ENCODE peak calls at places on chromosomes 12 and 14, in eight cellular contexts. D is hepatocyte, B is heart left ventricle, C is right lobe of liver, Y is tibial artery, A is body of pancreas, L is OCI-LY7, K is BE2C. U is an unnamed sample.
A peak's percentile ranks its signal among the peaks of the same experiment; 100 is the strongest.

GRCh38 chr12:124754949-124755800 is 108.5 kb downstream of the SCARB1 start:
- DNase-seq in Y (peak; percentile 95), C (peak; percentile 81), A (peak; percentile 68), L (no peak), K (no peak), B (peak; percentile 86), D (peak; percentile 70), U (no peak)

GRCh38 chr14:21987937-21988336 is 314.3 kb upstream of the OR4E1 start:
- DNase-seq in B (no peak), Y (no peak), K (peak; percentile 16), A (no peak), L (peak; percentile 50), D (peak; percentile 77), C (no peak), U (no peak)

GRCh38 chr14:92794547-92794941 is 439 bp downstream of the GOLGA5 start:
- DNase-seq in C (no peak), L (no peak), K (peak; percentile 51), B (peak; percentile 16), D (peak; percentile 34), A (no peak), Y (no peak), U (no peak)

GRCh38 chr12:45879363-45879895 is 110.9 kb downstream of the SCAF11 start:
- DNase-seq in C (no peak), Y (no peak), L (no peak), D (no peak), K (no peak), B (no peak), A (no peak), U (no peak)

GRCh38 chr14:105187935-105188524 is 6.9 kb upstream of the NUDT14 start:
- DNase-seq in L (no peak), D (no peak), K (no peak), C (no peak), A (peak; percentile 81), Y (no peak), B (no peak), U (no peak)

GRCh38 chr12:55706840-55707671 is 648 bp downstream of the ITGA7 start:
- DNase-seq in D (peak; percentile 56), Y (peak; percentile 77), B (no peak), L (no peak), K (no peak), C (no peak), A (no peak), U (no peak)

GRCh38 chr14:105064001-105064400 is 1.2 kb downstream of the GPR132 start:
- DNase-seq in C (no peak), D (no peak), B (no peak), A (no peak), L (no peak), Y (no peak), K (no peak), U (no peak)

GRCh38 chr14:68232643-68233055 is 413.1 kb downstream of the RAD51B start:
- DNase-seq in B (peak; percentile 78), L (no peak), K (no peak), Y (peak; percentile 75), C (no peak), A (peak; percentile 78), D (peak; percentile 84), U (peak; percentile 85)

GRCh38 chr12:131220007-131220685 is 266.4 kb downstream of the ADGRD1 start:
- DNase-seq in K (no peak), D (no peak), A (no peak), L (no peak), C (no peak), B (no peak), Y (peak; percentile 28), U (no peak)

GRCh38 chr12:109736552-109737108 is 23.0 kb downstream of the FAM222A start:
- DNase-seq in C (peak; percentile 47), Y (peak; percentile 58), B (peak; percentile 18), A (peak; percentile 47), D (peak; percentile 87), L (no peak), K (peak; percentile 72), U (peak; percentile 56)

GRCh38 chr12:121915841-121916321 is 2.5 kb upstream of the CFAP251 start:
- DNase-seq in A (no peak), D (no peak), B (no peak), K (no peak), C (no peak), L (no peak), Y (no peak), U (no peak)

GRCh38 chr12:80838708-80839107 is 99.0 kb downstream of the LIN7A start:
- DNase-seq in B (no peak), A (no peak), Y (no peak), K (no peak), D (no peak), L (no peak), C (no peak), U (no peak)

GRCh38 chr14:96090441-96091148 is 51.4 kb downstream of the C14orf132 start:
- DNase-seq in L (no peak), A (peak; percentile 66), D (peak; percentile 70), B (peak; percentile 86), Y (peak; percentile 72), C (peak; percentile 42), K (peak; percentile 99), U (peak; percentile 41)

GRCh38 chr14:22419620-22420019 is 169.4 kb downstream of the DAD1 start:
- DNase-seq in A (no peak), L (no peak), K (no peak), B (no peak), D (no peak), Y (no peak), C (no peak), U (no peak)

GRCh38 chr12:77947326-77947725 is 116.6 kb downstream of the NAV3 start:
- DNase-seq in K (no peak), B (no peak), D (peak; percentile 8), A (no peak), C (no peak), L (no peak), Y (no peak), U (no peak)

GRCh38 chr14:73740921-73741326 is 26.7 kb upstream of the PNMA1 start:
- DNase-seq in A (peak; percentile 90), K (no peak), B (no peak), L (no peak), Y (peak; percentile 92), C (peak; percentile 91), D (peak; percentile 71), U (peak; percentile 91)

GRCh38 chr14:68886109-68886434 is 93.0 kb downstream of the ACTN1 start:
- DNase-seq in Y (peak; percentile 59), A (no peak), C (no peak), B (no peak), D (no peak), L (no peak), K (no peak), U (peak; percentile 24)

GRCh38 chr12:66314278-66314677 is 12.0 kb downstream of the HELB start:
- DNase-seq in L (no peak), B (no peak), Y (no peak), A (no peak), K (no peak), D (no peak), C (no peak), U (no peak)
- H3K4me1 ChIP-seq in L (no peaks in the 10 kb centered on the region), B (no peaks in the 10 kb centered on the region), Y (no peaks in the 10 kb centered on the region), A (no peaks in the 10 kb centered on the region), K (peaks cover 4% of the 10 kb centered on the region), D (no peaks in the 10 kb centered on the region), C (no peaks in the 10 kb centered on the region), U (no peaks in the 10 kb centered on the region)

GRCh38 chr14:72270341-72270740 is 338.1 kb downstream of the RGS6 start:
- DNase-seq in K (no peak), C (no peak), B (no peak), A (no peak), D (no peak), Y (no peak), L (no peak), U (no peak)

GRCh38 chr14:72275242-72275641 is 343.0 kb downstream of the RGS6 start:
- DNase-seq in A (no peak), B (no peak), Y (no peak), C (no peak), K (no peak), D (no peak), L (no peak), U (no peak)
- TF ChIP-seq CTCF in A (no peak), B (no peak), Y (no peak), C (no peak), K (no peak), D (no peak), L (no peak), U (no peak)

DNA sequence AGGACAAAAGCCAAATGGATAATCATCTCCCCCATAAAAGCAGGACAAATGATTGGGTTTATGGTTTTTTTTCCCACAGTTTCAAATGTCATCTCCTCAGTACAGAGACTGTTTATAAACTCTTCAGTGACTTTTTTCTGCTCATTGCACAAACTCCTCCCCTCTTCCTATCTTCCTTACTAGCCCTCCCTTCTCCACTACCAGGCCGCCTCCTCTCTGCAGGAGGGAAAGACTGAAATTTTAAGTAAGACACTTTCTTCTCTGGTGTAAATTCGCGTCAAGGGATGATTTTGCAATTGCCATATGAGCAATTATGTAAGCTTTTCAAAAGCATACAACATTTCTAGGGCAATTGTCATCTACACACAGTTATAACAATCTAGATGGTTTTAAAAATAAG is 37.0 kb downstream of the BTG1 start:
- DNase-seq in Y (no peak), K (peak; percentile 26), A (no peak), B (peak; percentile 13), D (peak; percentile 10), C (no peak), L (no peak), U (no peak)
- H3K4me3 ChIP-seq in Y (no peak overlapping the region), K (peak overlapping the region; percentile 1), A (no peak overlapping the region), B (no peak overlapping the region), D (no peak overlapping the region), C (no peak overlapping the region), L (no peak overlapping the region), U (no peak overlapping the region)

GRCh38 chr12:57147641-57147944 is 174 bp upstream of the LRP1-AS start:
- DNase-seq in Y (no peak), C (no peak), B (no peak), D (peak; percentile 74), L (no peak), A (no peak), K (no peak), U (no peak)

GRCh38 chr12:57148469-57149308 is 1.3 kb upstream of the LRP1-AS start:
- DNase-seq in Y (peak; percentile 90), A (peak; percentile 32), D (peak; percentile 68), C (peak; percentile 87), B (peak; percentile 57), K (no peak), L (no peak), U (no peak)

GRCh38 chr12:57146925-57147640 is at the start of gene LRP1-AS:
- DNase-seq in L (no peak), B (no peak), A (no peak), K (no peak), C (no peak), D (peak; percentile 83), Y (no peak), U (no peak)

GRCh38 chr12:57150400-57150799 is 3.0 kb upstream of the LRP1-AS start:
- DNase-seq in K (no peak), D (no peak), B (no peak), C (no peak), Y (no peak), A (no peak), L (no peak), U (no peak)

DNA sequence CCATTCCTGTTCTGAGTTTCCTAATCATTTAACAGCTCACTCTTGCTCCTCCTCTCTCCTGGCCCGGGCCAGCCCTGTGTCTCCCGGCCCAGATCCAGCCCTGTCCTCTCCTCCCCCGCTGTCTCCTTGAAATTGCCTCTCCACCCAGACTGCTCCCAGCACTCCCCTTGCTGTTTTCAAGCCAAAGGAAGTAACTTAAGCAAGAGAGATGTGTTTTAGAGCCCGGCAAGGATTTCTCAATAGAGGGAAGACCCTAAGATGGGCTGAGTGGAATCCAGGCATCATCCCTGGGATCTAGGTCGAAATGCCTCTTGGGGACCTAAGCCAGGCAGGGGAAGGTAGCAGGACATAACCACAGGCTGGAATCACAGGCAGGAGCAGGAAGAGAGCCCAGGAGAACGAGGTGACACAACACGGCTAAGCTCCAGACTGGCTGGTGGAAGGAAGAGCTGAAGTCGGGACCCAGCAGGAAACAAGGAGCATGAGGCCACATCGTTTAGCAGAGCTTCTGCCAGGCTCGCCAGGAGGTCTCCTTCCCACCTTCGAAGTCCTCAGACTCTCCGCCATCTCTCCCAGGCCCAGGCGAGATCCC is 2.0 kb upstream of the LRP1-AS start:
- DNase-seq in Y (peak; percentile 94), C (peak; percentile 61), D (peak; percentile 56), L (no peak), K (no peak), B (peak; percentile 79), A (peak; percentile 41), U (no peak)
- H3K4me1 ChIP-seq in Y (peaks cover 91% of the 10 kb centered on the region), C (peaks cover 19% of the 10 kb centered on the region), D (peaks cover 75% of the 10 kb centered on the region), L (no peaks in the 10 kb centered on the region), K (peaks cover 17% of the 10 kb centered on the region), B (peaks cover 56% of the 10 kb centered on the region), A (peaks cover 4% of the 10 kb centered on the region), U (peaks cover 27% of the 10 kb centered on the region)